ENCODE peak calls at places on chromosome 9, in five cellular contexts. A, T, B, F and P are unnamed samples. For H3K4me1, the result is how much of the 10 kb centered on the place peaks cover.

GRCh38 chr9:79193506-79194223 is 378.1 kb upstream of the TLE4 start:
- DNase-seq in A (no peak), T (no peak), B (no peak), F (no peak), P (no peak)

GRCh38 chr9:77038281-77039036 is 19.0 kb downstream of the FOXB2 start:
- DNase-seq in A (no peak), T (no peak), B (no peak), F (no peak), P (no peak)

GRCh38 chr9:124454296-124454695 is 4.0 kb downstream of the ADGRD2 start:
- DNase-seq in A (no peak), T (no peak), B (no peak), F (no peak), P (no peak)

GRCh38 chr9:110592075-110592830 is 12.7 kb upstream of the SVEP1 start:
- DNase-seq in A (no peak), T (no peak), B (no peak), F (no peak), P (no peak)

GRCh38 chr9:96818535-96818934 is 35.8 kb downstream of the ZNF782 start:
- DNase-seq in A (no peak), T (no peak), B (no peak), F (no peak), P (no peak)

GRCh38 chr9:136840877-136841645 is 1.2 kb upstream of the AJM1 start:
- DNase-seq in A (no peak), T (no peak), B (no peak), F (peak), P (no peak)

GRCh38 chr9:111599092-111599947 is at the start of gene PTGR1:
- DNase-seq in A (peak), T (no peak), B (peak), F (peak), P (peak)

GRCh38 chr9:20512106-20512505 is 110.2 kb downstream of the MLLT3 start:
- DNase-seq in A (no peak), T (no peak), B (no peak), F (peak), P (no peak)

GRCh38 chr9:75743855-75744254 is 146.6 kb upstream of the PCSK5 start:
- DNase-seq in A (no peak), T (no peak), B (no peak), F (no peak), P (no peak)

GRCh38 chr9:131676431-131676972 is 63.4 kb downstream of the RAPGEF1 start:
- DNase-seq in A (no peak), T (peak), B (no peak), F (no peak), P (peak)

GRCh38 chr9:116859763-116860162 is 172.7 kb downstream of the TRIM32 start:
- DNase-seq in A (no peak), T (no peak), B (no peak), F (no peak), P (no peak)

GRCh38 chr9:78605029-78605930 is 308.4 kb downstream of the PSAT1 start:
- DNase-seq in A (no peak), T (no peak), B (no peak), F (no peak), P (no peak)

GRCh38 chr9:76687861-76688374 is 76.3 kb upstream of the PCA3 start:
- DNase-seq in A (no peak), T (no peak), B (no peak), F (no peak), P (no peak)

GRCh38 chr9:84393266-84393905 is 52.8 kb upstream of the SLC28A3 start:
- DNase-seq in A (no peak), T (no peak), B (no peak), F (no peak), P (no peak)

GRCh38 chr9:71984388-71985069 is 73.1 kb downstream of the C9orf85 start:
- DNase-seq in A (no peak), T (no peak), B (peak), F (no peak), P (no peak)

GRCh38 chr9:21605489-21605931 is 123.4 kb upstream of the IFNE start:
- DNase-seq in A (no peak), T (no peak), B (no peak), F (no peak), P (no peak)

GRCh38 chr9:70031141-70031545 is 12.5 kb upstream of the MAMDC2 start:
- DNase-seq in A (peak), T (no peak), B (no peak), F (no peak), P (no peak)

GRCh38 chr9:137402752-137403151 is 20.2 kb downstream of the EXD3 start:
- DNase-seq in A (no peak), T (no peak), B (no peak), F (no peak), P (no peak)

GRCh38 chr9:84315278-84315877 is 25.2 kb downstream of the SLC28A3 start:
- DNase-seq in A (peak), T (peak), B (peak), F (peak), P (peak)

GRCh38 chr9:94156549-94157407 is 72.5 kb downstream of the PTPDC1 start:
- DNase-seq in A (peak), T (no peak), B (peak), F (peak), P (no peak)

GRCh38 chr9:133375724-133376654 is at the start of the genes STKLD1 and SURF4:
- DNase-seq in A (peak), T (peak), B (peak), F (peak), P (peak)

GRCh38 chr9:133377721-133378216 is 1.6 kb downstream of the STKLD1 start:
- DNase-seq in A (peak), T (no peak), B (no peak), F (no peak), P (no peak)

GRCh38 chr9:133372144-133372543 is 3.7 kb downstream of the SURF4 start:
- DNase-seq in A (no peak), T (no peak), B (no peak), F (no peak), P (no peak)

GRCh38 chr9:133374612-133375115 is 1.2 kb downstream of the SURF4 start:
- DNase-seq in A (no peak), T (peak), B (no peak), F (no peak), P (no peak)

DNA sequence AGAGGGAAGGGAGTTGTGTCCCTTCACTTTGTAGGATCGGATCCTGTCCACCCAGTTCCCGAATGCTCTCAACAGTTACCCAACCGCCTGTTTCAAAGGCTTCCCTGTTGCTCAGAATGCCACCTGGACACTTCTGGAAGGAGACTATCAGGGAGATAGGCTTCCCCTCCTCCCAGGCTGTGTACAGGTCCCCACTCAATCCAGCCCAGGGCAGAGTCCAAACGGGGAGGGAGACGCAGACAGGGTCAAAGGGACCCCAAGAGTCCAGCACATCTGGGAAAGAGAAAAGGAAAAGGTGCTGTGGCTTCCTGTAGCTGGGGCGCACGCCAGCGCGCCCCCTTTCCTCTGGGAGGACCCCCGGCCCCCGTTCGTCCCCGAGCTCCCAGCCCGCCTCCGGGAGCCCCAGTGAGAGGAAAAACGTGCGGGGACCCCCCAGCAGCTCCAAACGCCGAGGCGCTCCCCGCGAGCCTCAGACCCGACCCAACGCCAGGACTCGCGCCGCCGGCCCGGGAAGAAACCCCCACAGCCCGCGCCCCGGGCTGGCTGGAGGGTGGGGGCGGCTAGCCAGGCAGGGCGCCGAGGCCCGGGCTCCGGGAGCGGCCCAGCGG is 640 bp downstream of the SURF4 start:
- DNase-seq in A (no peak), T (peak), B (no peak), F (peak), P (no peak)
- H3K4me3 ChIP-seq in A (peak), T (peak), B (peak), F (peak), P (peak)

GRCh38 chr9:105069285-105070065 is 141.5 kb upstream of the ABCA1 start:
- DNase-seq in A (no peak), T (no peak), B (no peak), F (no peak), P (no peak)
- H3K4me1 ChIP-seq in A (under half), T (under half), B (under half), F (under half), P (under half)

DNA sequence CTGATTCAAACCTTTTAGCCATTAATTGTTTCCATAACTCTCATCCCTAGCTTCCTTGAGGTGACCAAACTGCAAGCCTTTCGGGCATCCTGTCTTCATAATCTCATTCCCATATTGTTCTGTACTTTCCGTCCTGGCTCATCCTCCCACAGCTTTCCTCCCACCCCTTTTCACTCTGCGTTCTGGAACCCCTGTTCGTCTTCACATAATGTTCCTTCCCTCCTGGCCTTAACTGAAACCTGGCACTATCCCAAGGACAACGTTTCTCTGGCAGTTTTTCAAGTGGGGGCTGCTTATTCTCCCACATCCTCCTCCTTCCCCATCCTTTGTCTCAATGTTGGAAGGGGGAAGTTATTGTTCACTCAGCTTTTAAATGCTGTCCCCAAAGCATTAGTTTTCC is 1.5 kb downstream of the ZNF189 start:
- DNase-seq in A (no peak), T (no peak), B (peak), F (peak), P (no peak)
- H3K4me3 ChIP-seq in A (peak), T (peak), B (peak), F (no peak), P (no peak)

DNA sequence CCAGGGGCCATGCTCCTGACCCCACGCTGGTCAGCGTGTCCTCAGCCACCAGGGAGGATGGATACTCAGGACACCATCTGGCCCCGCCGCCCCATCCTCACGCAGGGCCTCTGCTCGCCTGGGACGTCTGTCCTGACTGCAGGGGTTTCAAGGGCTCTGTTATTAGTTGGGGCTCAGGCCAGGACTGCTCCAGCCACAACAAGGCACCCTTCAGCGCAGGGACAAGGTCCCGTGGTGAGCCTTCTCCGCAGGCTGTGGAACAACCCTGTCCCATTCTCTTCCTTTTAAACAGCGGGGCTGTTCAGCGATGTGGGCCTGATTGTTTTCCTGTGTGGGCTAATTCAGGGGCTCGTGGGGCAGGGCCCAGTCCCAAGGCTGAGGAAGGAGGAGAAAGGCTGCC is 61.6 kb downstream of the SEMA4D start:
- DNase-seq in A (no peak), T (no peak), B (no peak), F (no peak), P (no peak)
- H3K4me1 ChIP-seq in A (under half), T (half or more), B (under half), F (under half), P (half or more)

DNA sequence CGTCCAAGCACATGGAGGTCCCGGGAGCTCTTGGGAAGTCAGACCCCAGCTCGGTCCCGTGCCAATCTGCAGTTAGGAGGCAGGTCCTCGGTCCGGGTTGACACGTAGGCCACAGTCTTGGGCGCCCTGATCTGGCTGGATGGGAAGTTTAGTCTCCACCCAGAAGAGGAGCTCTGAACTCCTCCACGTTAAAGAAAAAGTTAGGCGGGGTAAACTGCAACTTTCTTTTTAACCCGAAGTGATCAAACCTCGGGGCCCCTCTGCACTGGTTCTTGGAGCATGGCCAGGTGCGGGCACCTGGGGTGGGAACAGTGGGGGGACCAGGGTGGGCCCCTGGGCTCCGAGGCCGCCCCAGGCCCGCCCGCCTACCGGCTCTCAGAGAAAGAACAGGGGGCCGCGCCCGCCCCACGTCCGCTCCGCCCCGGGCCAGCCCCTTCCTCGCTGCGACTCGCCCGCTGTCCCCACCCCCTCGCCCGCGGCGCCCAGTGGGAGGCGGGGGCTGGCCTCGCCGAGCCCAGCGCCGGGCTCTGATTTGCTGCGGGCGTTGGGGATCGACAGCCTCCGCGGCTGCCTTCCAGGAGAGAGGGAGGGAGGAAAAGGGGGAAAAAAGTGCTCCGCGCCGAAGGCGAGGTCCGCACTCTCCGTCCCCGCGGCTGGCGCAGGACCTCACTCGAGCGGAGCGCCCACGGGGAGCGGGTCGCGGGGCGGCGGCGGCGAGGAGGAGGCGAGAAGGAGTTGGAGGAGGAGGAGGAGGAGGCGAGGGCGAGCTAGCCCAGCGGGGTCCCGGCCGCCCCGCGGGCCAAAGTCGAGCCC is at the start of gene COL5A1:
- DNase-seq in A (peak), T (no peak), B (peak), F (peak), P (peak)
- H3K4me3 ChIP-seq in A (peak), T (no peak), B (peak), F (no peak), P (no peak)

GRCh38 chr9:121648799-121649198 is 2.6 kb upstream of the DAB2IP start:
- DNase-seq in A (no peak), T (no peak), B (no peak), F (no peak), P (no peak)
- H3K4me1 ChIP-seq in A (under half), T (under half), B (half or more), F (under half), P (under half)

DNA sequence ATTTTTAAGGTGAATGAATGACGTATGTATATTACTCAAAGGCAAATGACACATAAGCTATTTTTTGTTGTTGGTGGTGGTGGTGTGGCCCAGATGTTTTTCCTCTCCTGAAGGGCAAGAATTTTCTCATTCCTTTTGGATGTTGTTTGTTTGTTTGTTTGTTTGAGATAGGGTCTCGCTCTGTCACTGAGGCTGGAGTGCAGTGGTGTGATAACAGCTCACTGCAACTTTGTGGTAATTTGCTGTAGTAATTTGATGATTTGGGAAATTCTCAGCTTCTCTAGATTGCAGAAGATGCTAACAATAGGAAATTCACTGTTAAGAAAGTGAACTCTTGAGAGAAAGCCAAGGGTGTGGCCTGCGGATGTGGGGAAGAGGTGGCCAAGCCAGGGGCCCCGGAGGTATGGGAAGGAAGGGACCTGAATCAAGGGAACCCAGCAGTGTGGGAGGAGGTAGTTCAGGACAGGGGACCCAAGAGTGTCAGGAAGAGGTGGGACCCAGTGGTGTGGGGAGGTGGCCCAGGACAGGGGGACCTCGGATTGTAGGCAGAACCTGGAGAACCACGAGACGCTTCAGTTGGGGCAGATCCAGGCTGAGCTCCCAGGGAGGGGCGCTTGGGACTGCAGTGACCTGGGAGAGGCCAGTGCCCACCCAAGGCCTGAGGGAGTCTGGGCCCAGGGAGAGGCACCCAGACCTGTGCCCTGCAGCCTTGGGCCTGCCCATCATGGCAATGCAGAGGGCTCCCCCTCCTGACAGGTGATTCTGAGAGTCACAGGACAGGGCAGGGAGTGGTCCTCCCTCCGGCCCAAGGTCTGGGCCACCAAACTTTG is 5.6 kb upstream of the LCN2 start:
- DNase-seq in A (no peak), T (no peak), B (no peak), F (no peak), P (no peak)
- H3K4me3 ChIP-seq in A (no peak), T (no peak), B (no peak), F (no peak), P (no peak)

DNA sequence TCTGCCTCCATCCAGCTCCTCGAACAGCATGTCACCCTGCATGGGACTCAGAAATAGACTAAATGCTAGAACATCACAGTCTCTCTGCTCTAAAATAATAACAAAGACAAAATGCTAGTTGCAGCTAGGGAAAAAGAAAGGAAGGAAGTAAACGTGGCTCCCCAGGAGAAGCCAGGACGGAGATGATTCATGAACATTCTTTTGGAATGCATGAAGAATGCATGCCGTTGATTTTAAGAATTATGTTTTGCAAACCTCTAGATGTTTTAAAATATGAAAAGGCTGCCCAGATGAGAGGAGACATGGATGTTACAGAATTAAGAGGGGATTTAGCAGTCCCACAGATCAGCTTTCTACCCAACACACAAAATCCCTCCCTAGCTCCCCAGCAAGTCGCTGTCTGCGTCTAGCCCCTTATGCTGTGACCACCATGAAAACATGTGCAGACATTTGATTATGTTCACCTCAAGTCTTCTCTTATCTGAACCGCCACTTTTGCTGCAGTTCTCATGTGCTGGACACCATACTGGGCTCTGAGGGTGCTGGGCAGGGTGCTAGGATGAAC is 139.4 kb upstream of the LMX1B start:
- DNase-seq in A (no peak), T (no peak), B (no peak), F (no peak), P (no peak)
- H3K4me1 ChIP-seq in A (under half), T (under half), B (under half), F (under half), P (under half)